ENCODE peak calls at places on chromosomes 5 and 9, in five cellular contexts. W is ovary, F is left ventricle myocardium inferior, D is right lobe of liver, Z is endothelial cell. V is an unnamed sample.

GRCh38 chr5:23216345-23216744 is 291.1 kb upstream of the PRDM9 start:
- DNase-seq in F (no peak), W (no peak), D (no peak), Z (no peak), V (no peak)

GRCh38 chr9:133700861-133701320 is 37.3 kb downstream of the SARDH start:
- DNase-seq in D (no peak), Z (no peak), F (no peak), W (no peak), V (no peak)

GRCh38 chr5:150511641-150512367 is 3.9 kb downstream of the NDST1 start:
- DNase-seq in Z (peak), W (peak), D (no peak), F (no peak), V (no peak)

GRCh38 chr5:169717298-169717697 is 80.2 kb downstream of the DOCK2 start:
- DNase-seq in W (no peak), Z (no peak), D (no peak), F (no peak), V (no peak)

GRCh38 chr5:99104538-99105132 is 175.8 kb upstream of the CHD1 start:
- DNase-seq in W (no peak), Z (no peak), F (no peak), D (no peak), V (no peak)

GRCh38 chr9:96447406-96447805 is 2.6 kb upstream of the HABP4 start:
- DNase-seq in F (no peak), W (no peak), Z (no peak), D (no peak), V (no peak)

GRCh38 chr5:3389471-3390026 is 206.1 kb upstream of the IRX1 start:
- DNase-seq in Z (no peak), D (no peak), F (no peak), W (no peak), V (no peak)

GRCh38 chr5:75510836-75511434 is 494 bp downstream of the CERT1 start:
- DNase-seq in D (peak), Z (peak), W (no peak), F (peak), V (peak)

GRCh38 chr9:104776787-104777186 is 12.9 kb downstream of the NIPSNAP3B start:
- DNase-seq in F (no peak), D (no peak), W (no peak), Z (no peak), V (no peak)

GRCh38 chr5:54136666-54137440 is 173.5 kb downstream of the ARL15 start:
- DNase-seq in W (no peak), D (no peak), Z (no peak), F (no peak), V (no peak)

GRCh38 chr9:126173929-126174328 is 152.7 kb upstream of the MVB12B start:
- DNase-seq in Z (no peak), F (no peak), D (peak), W (no peak), V (no peak)

GRCh38 chr5:149433524-149434131 is 54.5 kb upstream of the IL17B start:
- DNase-seq in F (no peak), D (no peak), W (peak), Z (no peak), V (no peak)

GRCh38 chr5:62152394-62153123 is 153.4 kb upstream of the KIF2A start:
- DNase-seq in F (no peak), W (no peak), Z (no peak), D (no peak), V (no peak)

GRCh38 chr9:121331549-121331948 is 38.5 kb downstream of the STOM start:
- DNase-seq in F (no peak), Z (no peak), D (no peak), W (no peak), V (no peak)

GRCh38 chr9:89465726-89466308 is 32.1 kb downstream of the SEMA4D start:
- DNase-seq in W (no peak), Z (no peak), D (no peak), F (no peak), V (no peak)

GRCh38 chr5:126519637-126520592 is 75.1 kb downstream of the ALDH7A1 start:
- DNase-seq in F (peak), D (no peak), W (peak), Z (no peak), V (no peak)

GRCh38 chr5:172052454-172053236 is 46.2 kb upstream of the FBXW11 start:
- DNase-seq in Z (no peak), F (peak), W (peak), D (no peak), V (no peak)

GRCh38 chr9:113397077-113397696 is 3.9 kb downstream of the ALAD start:
- DNase-seq in F (no peak), D (no peak), Z (no peak), W (no peak), V (no peak)

GRCh38 chr5:165334186-165334585 is 1828.8 kb downstream of the MAT2B start:
- DNase-seq in W (no peak), D (no peak), F (no peak), Z (no peak), V (no peak)

GRCh38 chr5:110335361-110336046 is 391.0 kb downstream of the TMEM232 start:
- DNase-seq in D (no peak), W (no peak), Z (no peak), F (no peak), V (no peak)

GRCh38 chr9:32968101-32969011 is 33.1 kb downstream of the APTX start:
- DNase-seq in F (no peak), W (peak), Z (peak), D (no peak), V (peak)

GRCh38 chr5:1757511-1757910 is 42.1 kb downstream of the MRPL36 start:
- DNase-seq in D (peak), Z (no peak), F (no peak), W (peak), V (no peak)

GRCh38 chr5:16943846-16944675 is 8.0 kb upstream of the MYO10 start:
- DNase-seq in Z (no peak), D (no peak), F (no peak), W (no peak), V (no peak)
- TF ChIP-seq CTCF in Z (no peak), D (no peak), F (no peak), W (no peak), V (no peak)

DNA sequence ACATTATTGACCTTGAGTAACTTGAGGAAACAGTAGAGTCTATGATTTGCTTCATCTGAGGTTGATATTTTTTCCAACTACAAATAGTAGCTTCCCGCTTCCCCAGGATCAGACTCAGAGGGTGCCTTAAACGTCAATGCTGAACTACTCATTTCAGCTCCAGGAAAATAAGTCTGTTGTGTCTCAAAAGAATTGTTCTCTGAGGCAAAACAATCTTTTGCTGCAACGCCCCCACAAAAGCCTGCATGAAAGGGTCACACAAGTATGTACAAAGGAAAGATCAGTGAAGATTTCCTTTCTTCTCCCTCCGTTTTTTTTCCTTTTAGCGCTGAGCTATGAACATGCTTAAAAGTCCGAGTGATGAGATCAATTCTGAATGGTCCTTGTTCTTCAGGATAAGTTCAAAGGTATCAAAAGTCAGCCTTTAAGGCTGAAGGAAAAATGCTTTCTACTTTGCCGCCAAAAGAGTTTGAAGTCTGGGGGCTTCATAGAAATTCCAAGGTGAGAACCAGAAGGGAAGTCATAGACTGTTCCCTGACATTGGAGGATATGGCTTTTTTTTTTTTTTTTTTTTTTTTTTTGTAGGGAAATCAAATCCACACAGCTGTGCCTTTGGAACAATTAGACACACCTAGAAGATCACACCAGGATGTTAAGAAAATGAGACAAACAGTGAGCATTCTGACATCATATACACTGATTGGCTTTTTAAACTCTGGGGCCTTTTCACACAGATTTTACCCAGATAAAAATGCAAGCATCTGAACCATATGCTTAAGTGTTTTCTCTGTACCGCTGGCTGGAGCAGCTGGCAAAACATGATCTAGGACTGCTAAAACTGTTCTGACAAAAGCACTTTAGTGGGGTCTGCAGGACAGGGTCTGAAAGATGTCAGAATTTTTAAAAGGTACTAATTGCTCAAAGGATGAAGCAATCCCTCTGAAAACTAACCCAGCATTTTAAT is 329.3 kb downstream of the ENC1 start:
- DNase-seq in F (no peak), W (no peak), Z (no peak), D (no peak), V (no peak)
- TF ChIP-seq CTCF in F (no peak), W (no peak), Z (no peak), D (no peak), V (no peak)

GRCh38 chr5:137735531-137736284 is at the start of gene KLHL3:
- DNase-seq in W (peak), F (peak), Z (peak), D (peak), V (no peak)
- TF ChIP-seq CTCF in W (no peak), F (peak), Z (no peak), D (peak), V (no peak)

GRCh38 chr5:80705216-80705769 is 50.5 kb upstream of the DHFR start:
- DNase-seq in W (no peak), Z (no peak), D (no peak), F (no peak), V (no peak)

GRCh38 chr5:80703747-80704146 is 49.0 kb upstream of the DHFR start:
- DNase-seq in F (no peak), Z (no peak), D (no peak), W (no peak), V (no peak)

GRCh38 chr5:80704221-80704620 is 49.4 kb upstream of the DHFR start:
- DNase-seq in Z (no peak), D (no peak), W (no peak), F (no peak), V (no peak)

GRCh38 chr5:80701597-80701996 is 46.8 kb upstream of the DHFR start:
- DNase-seq in D (no peak), Z (no peak), F (no peak), W (no peak), V (no peak)

DNA sequence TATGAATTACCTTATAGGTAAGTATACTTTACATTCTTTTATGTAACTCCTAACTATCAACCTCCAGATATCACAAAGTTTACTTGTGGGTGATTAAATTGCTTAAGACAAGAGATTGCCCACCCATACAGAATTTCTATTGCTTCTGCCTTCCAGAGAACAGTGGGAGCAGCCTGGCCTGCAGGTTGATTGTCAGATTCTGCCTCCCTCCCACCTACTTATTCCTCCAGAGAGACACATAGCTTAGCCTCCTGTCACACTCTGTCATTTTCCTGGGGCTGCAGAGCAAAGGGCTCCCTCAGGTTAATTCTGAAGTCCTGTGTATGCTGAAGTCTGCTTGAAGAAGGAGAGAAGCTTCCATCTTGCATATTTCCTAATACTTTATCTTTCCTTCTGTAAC is 48.5 kb upstream of the DHFR start:
- DNase-seq in F (no peak), W (no peak), Z (no peak), D (no peak), V (no peak)
- TF ChIP-seq CTCF in F (no peak), W (no peak), Z (no peak), D (no peak), V (no peak)

GRCh38 chr5:67149933-67150523 is 46.6 kb downstream of the CD180 start:
- DNase-seq in F (no peak), W (no peak), Z (no peak), D (no peak), V (no peak)
- TF ChIP-seq CTCF in F (peak), W (peak), Z (no peak), D (peak), V (no peak)

DNA sequence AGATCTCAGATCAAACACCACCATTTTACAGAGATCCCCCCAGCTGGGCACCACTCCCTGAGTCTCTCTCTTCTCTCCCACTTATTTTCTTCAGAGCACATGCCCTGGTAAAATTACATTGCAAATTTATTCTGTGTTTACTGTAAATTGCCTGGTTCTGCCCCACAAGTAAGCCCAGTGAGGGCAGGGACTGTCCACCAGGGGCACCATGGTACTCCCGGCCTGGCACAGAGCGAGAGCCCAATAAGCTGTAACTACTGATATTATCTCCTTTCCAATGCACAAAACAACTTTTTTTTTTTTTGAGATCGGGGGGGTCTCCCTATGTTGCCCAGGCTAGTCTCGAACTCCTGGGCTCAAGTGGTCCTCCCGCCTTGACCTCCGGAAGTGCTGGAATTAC is 123.0 kb downstream of the PAX5 start:
- DNase-seq in Z (no peak), F (no peak), D (no peak), W (no peak), V (no peak)
- TF ChIP-seq CTCF in Z (no peak), F (no peak), D (no peak), W (no peak), V (no peak)

DNA sequence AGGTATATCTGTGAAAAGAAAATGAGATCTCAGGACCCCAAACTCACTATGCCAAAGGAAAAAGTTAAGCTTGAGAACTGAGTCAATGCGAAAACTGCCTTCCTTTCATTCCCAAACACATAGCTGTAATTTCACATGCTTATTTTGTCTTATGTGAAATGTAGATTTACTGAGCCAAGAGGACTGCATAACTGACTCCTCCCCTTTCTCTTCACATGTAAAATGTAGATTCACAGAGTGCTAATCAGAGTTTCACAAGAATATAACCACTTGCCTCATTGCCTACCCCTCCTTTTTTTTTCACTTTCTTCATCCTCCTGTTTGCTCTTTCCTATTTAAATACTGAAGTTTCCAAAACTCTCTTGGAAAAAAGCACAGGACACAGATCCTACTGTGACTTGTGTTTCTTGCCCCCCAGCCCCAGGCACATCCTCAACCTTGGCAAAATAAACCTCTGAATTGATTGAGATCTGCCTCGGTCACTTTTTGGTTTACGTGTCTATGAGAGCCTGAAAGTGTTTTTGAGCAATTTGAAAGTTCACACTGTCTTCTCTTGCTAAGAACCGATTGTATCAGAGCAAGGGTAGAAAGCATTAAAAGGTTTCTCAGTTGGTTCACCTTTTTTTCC is 44.9 kb upstream of the SNAPC3 start:
- DNase-seq in D (no peak), W (no peak), Z (no peak), F (no peak), V (no peak)
- TF ChIP-seq CTCF in D (no peak), W (no peak), Z (no peak), F (no peak), V (no peak)

GRCh38 chr5:113036826-113037225 is 60.2 kb downstream of the DCP2 start:
- DNase-seq in F (no peak), W (no peak), Z (no peak), D (no peak), V (no peak)

GRCh38 chr5:113038136-113038535 is 61.5 kb downstream of the DCP2 start:
- DNase-seq in Z (no peak), D (no peak), W (no peak), F (no peak), V (no peak)

GRCh38 chr5:113040672-113041071 is 64.1 kb downstream of the DCP2 start:
- DNase-seq in D (no peak), Z (no peak), F (no peak), W (no peak), V (no peak)

GRCh38 chr5:113039229-113039628 is 62.6 kb downstream of the DCP2 start:
- DNase-seq in W (no peak), Z (no peak), D (no peak), F (no peak), V (no peak)

GRCh38 chr5:113038714-113039113 is 62.1 kb downstream of the DCP2 start:
- DNase-seq in W (no peak), Z (no peak), D (no peak), F (no peak), V (no peak)
- TF ChIP-seq CTCF in W (no peak), Z (no peak), D (no peak), F (no peak), V (no peak)

DNA sequence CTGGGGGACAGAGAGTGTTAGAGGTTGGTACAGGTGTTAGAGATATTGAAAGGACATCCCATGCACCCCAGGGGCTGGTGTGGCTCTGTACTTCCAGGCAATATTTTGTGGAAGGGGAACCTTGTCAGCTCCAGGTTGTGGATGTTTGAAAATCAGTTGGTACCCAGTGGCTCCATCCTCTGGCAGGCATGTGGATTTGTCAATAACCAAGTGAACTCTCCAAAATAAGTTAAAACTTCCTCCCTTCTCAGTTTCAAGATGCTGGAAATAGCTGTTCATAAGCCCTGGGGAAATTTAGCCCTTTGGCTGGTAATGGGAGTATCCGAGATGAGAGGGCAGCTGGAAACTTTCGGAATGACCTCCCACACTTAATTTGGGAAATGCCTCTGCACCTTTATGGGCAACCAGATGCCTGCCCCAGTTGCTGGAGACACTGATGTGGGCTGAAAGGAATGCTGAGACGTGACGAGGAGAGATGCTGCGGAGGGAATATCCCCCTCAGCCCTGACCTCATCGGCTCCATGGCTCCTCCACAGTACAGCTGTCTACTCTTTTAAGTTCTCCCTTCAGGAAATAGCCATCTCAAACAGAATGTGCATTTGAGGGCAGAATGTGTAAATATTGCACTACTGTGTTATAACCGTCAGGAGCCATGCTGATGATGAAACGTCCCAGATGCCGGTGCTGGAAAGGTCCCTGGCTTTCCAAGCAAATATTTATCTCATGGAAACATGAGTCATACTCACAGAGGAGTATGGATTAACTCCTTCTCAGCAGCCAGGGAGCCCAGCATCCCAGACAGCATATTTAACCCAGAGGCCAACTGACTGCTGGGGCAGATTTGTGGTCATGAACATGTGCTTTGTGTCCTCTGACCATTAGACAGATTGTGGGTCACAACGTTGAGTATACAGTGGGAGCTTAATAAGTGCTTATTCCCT is 29.5 kb downstream of the TGFBI start:
- DNase-seq in W (peak), F (peak), D (peak), Z (peak), V (no peak)
- TF ChIP-seq CTCF in W (peak), F (peak), D (peak), Z (peak), V (no peak)

GRCh38 chr5:26700759-26701384 is 337.5 kb downstream of the CDH9 start:
- DNase-seq in D (no peak), W (no peak), Z (peak), F (no peak), V (no peak)
- TF ChIP-seq CTCF in D (peak), W (no peak), Z (peak), F (peak), V (no peak)